ENCODE peak calls at places on chromosomes 7 and 10, in ten cellular contexts. One of them, this sample, is unnamed.
A peak's percentile ranks its signal among the peaks of the same experiment; 100 is the strongest.

GRCh38 chr7:45888993-45889366 is 692 bp downstream of the IGFBP1 start:
- DNase-seq in NCI-H748 treated with DMSO at 0.1 percent for 48 hours: peak; percentile 27
- DNase-seq in skeletal muscle cell: no peak
- DNase-seq in T-cell: no peak
- DNase-seq in HT-29: no peak
- DNase-seq in activated CD8-positive, alpha-beta T cell treated with anti-CD3 and anti-CD28 coated beads, Interleukin-2, amount 10 ng/mL, durations not matched to agents 7 days and 5 days: no peak
- DNase-seq in midbrain: no peak
- DNase-seq in H54: no peak
- DNase-seq in HTR-8/SVneo: no peak
- DNase-seq in NCI-H1417: no peak
- DNase-seq in this sample: no peak

GRCh38 chr7:48426331-48426965 is 255.2 kb downstream of the ABCA13 start:
- DNase-seq in NCI-H748 treated with DMSO at 0.1 percent for 48 hours: no peak
- DNase-seq in skeletal muscle cell: no peak
- DNase-seq in T-cell: no peak
- DNase-seq in HT-29: no peak
- DNase-seq in activated CD8-positive, alpha-beta T cell treated with anti-CD3 and anti-CD28 coated beads, Interleukin-2, amount 10 ng/mL, durations not matched to agents 7 days and 5 days: no peak
- DNase-seq in midbrain: no peak
- DNase-seq in H54: no peak
- DNase-seq in HTR-8/SVneo: no peak
- DNase-seq in NCI-H1417: no peak
- DNase-seq in this sample: no peak

GRCh38 chr7:130910949-130911944 is 177.2 kb upstream of the KLF14 start:
- DNase-seq in NCI-H748 treated with DMSO at 0.1 percent for 48 hours: no peak
- DNase-seq in skeletal muscle cell: no peak
- DNase-seq in T-cell: no peak
- DNase-seq in HT-29: peak; percentile 86
- DNase-seq in activated CD8-positive, alpha-beta T cell treated with anti-CD3 and anti-CD28 coated beads, Interleukin-2, amount 10 ng/mL, durations not matched to agents 7 days and 5 days: no peak
- DNase-seq in midbrain: no peak
- DNase-seq in H54: no peak
- DNase-seq in HTR-8/SVneo: no peak
- DNase-seq in NCI-H1417: no peak
- DNase-seq in this sample: no peak

GRCh38 chr10:624605-625334 is 64.7 kb downstream of the DIP2C start:
- DNase-seq in NCI-H748 treated with DMSO at 0.1 percent for 48 hours: peak; percentile 56
- DNase-seq in skeletal muscle cell: peak; percentile 60
- DNase-seq in T-cell: no peak
- DNase-seq in HT-29: no peak
- DNase-seq in activated CD8-positive, alpha-beta T cell treated with anti-CD3 and anti-CD28 coated beads, Interleukin-2, amount 10 ng/mL, durations not matched to agents 7 days and 5 days: no peak
- DNase-seq in midbrain: peak; percentile 90
- DNase-seq in H54: peak; percentile 63
- DNase-seq in HTR-8/SVneo: peak; percentile 81
- DNase-seq in NCI-H1417: peak; percentile 56
- DNase-seq in this sample: no peak

GRCh38 chr10:114925675-114926204 is 12.3 kb upstream of the TRUB1 start:
- DNase-seq in NCI-H748 treated with DMSO at 0.1 percent for 48 hours: no peak
- DNase-seq in skeletal muscle cell: no peak
- DNase-seq in T-cell: no peak
- DNase-seq in HT-29: no peak
- DNase-seq in activated CD8-positive, alpha-beta T cell treated with anti-CD3 and anti-CD28 coated beads, Interleukin-2, amount 10 ng/mL, durations not matched to agents 7 days and 5 days: peak; percentile 24
- DNase-seq in midbrain: no peak
- DNase-seq in H54: peak; percentile 7
- DNase-seq in HTR-8/SVneo: peak; percentile 23
- DNase-seq in NCI-H1417: no peak
- DNase-seq in this sample: no peak

GRCh38 chr10:69359089-69360025 is 57.4 kb downstream of the TACR2 start:
- DNase-seq in NCI-H748 treated with DMSO at 0.1 percent for 48 hours: no peak
- DNase-seq in skeletal muscle cell: peak; percentile 37
- DNase-seq in T-cell: peak; percentile 64
- DNase-seq in HT-29: no peak
- DNase-seq in activated CD8-positive, alpha-beta T cell treated with anti-CD3 and anti-CD28 coated beads, Interleukin-2, amount 10 ng/mL, durations not matched to agents 7 days and 5 days: peak; percentile 66
- DNase-seq in midbrain: no peak
- DNase-seq in H54: no peak
- DNase-seq in HTR-8/SVneo: no peak
- DNase-seq in NCI-H1417: no peak
- DNase-seq in this sample: no peak

GRCh38 chr10:35089641-35090161 is 440 bp downstream of the CUL2 start:
- DNase-seq in NCI-H748 treated with DMSO at 0.1 percent for 48 hours: no peak
- DNase-seq in skeletal muscle cell: peak; percentile 16
- DNase-seq in T-cell: peak; percentile 3
- DNase-seq in HT-29: peak; percentile 28
- DNase-seq in activated CD8-positive, alpha-beta T cell treated with anti-CD3 and anti-CD28 coated beads, Interleukin-2, amount 10 ng/mL, durations not matched to agents 7 days and 5 days: peak; percentile 38
- DNase-seq in midbrain: no peak
- DNase-seq in H54: peak; percentile 19
- DNase-seq in HTR-8/SVneo: peak; percentile 63
- DNase-seq in NCI-H1417: peak; percentile 1
- DNase-seq in this sample: peak; percentile 2

GRCh38 chr10:66322261-66322660 is 603.6 kb upstream of the LRRTM3 start:
- DNase-seq in NCI-H748 treated with DMSO at 0.1 percent for 48 hours: no peak
- DNase-seq in skeletal muscle cell: no peak
- DNase-seq in T-cell: no peak
- DNase-seq in HT-29: no peak
- DNase-seq in activated CD8-positive, alpha-beta T cell treated with anti-CD3 and anti-CD28 coated beads, Interleukin-2, amount 10 ng/mL, durations not matched to agents 7 days and 5 days: no peak
- DNase-seq in midbrain: no peak
- DNase-seq in H54: no peak
- DNase-seq in HTR-8/SVneo: peak; percentile 24
- DNase-seq in NCI-H1417: no peak
- DNase-seq in this sample: peak; percentile 82

GRCh38 chr10:19819419-19820033 is 3.3 kb downstream of the PLXDC2 start:
- DNase-seq in NCI-H748 treated with DMSO at 0.1 percent for 48 hours: peak; percentile 15
- DNase-seq in skeletal muscle cell: no peak
- DNase-seq in T-cell: no peak
- DNase-seq in HT-29: peak; percentile 84
- DNase-seq in activated CD8-positive, alpha-beta T cell treated with anti-CD3 and anti-CD28 coated beads, Interleukin-2, amount 10 ng/mL, durations not matched to agents 7 days and 5 days: no peak
- DNase-seq in midbrain: peak; percentile 84
- DNase-seq in H54: no peak
- DNase-seq in HTR-8/SVneo: peak; percentile 11
- DNase-seq in NCI-H1417: no peak
- DNase-seq in this sample: peak; percentile 21

GRCh38 chr7:30787476-30787875 is 16.3 kb downstream of the MINDY4 start:
- DNase-seq in NCI-H748 treated with DMSO at 0.1 percent for 48 hours: no peak
- DNase-seq in skeletal muscle cell: no peak
- DNase-seq in T-cell: no peak
- DNase-seq in HT-29: no peak
- DNase-seq in activated CD8-positive, alpha-beta T cell treated with anti-CD3 and anti-CD28 coated beads, Interleukin-2, amount 10 ng/mL, durations not matched to agents 7 days and 5 days: no peak
- DNase-seq in midbrain: no peak
- DNase-seq in H54: no peak
- DNase-seq in HTR-8/SVneo: no peak
- DNase-seq in NCI-H1417: no peak
- DNase-seq in this sample: no peak

GRCh38 chr10:30828227-30828626 is 198.7 kb upstream of the LYZL2 start:
- DNase-seq in NCI-H748 treated with DMSO at 0.1 percent for 48 hours: no peak
- DNase-seq in skeletal muscle cell: no peak
- DNase-seq in T-cell: no peak
- DNase-seq in HT-29: no peak
- DNase-seq in activated CD8-positive, alpha-beta T cell treated with anti-CD3 and anti-CD28 coated beads, Interleukin-2, amount 10 ng/mL, durations not matched to agents 7 days and 5 days: no peak
- DNase-seq in midbrain: no peak
- DNase-seq in H54: no peak
- DNase-seq in HTR-8/SVneo: no peak
- DNase-seq in NCI-H1417: no peak
- DNase-seq in this sample: no peak

GRCh38 chr7:136897676-136898075 is 29.2 kb downstream of the CHRM2 start:
- DNase-seq in NCI-H748 treated with DMSO at 0.1 percent for 48 hours: no peak
- DNase-seq in skeletal muscle cell: no peak
- DNase-seq in T-cell: no peak
- DNase-seq in HT-29: no peak
- DNase-seq in activated CD8-positive, alpha-beta T cell treated with anti-CD3 and anti-CD28 coated beads, Interleukin-2, amount 10 ng/mL, durations not matched to agents 7 days and 5 days: no peak
- DNase-seq in midbrain: no peak
- DNase-seq in H54: no peak
- DNase-seq in HTR-8/SVneo: no peak
- DNase-seq in NCI-H1417: no peak
- DNase-seq in this sample: no peak

GRCh38 chr10:99621454-99622246 is 1.4 kb upstream of the SLC25A28 start:
- DNase-seq in NCI-H748 treated with DMSO at 0.1 percent for 48 hours: peak; percentile 43
- DNase-seq in skeletal muscle cell: peak; percentile 53
- DNase-seq in T-cell: no peak
- DNase-seq in HT-29: no peak
- DNase-seq in activated CD8-positive, alpha-beta T cell treated with anti-CD3 and anti-CD28 coated beads, Interleukin-2, amount 10 ng/mL, durations not matched to agents 7 days and 5 days: no peak
- DNase-seq in midbrain: no peak
- DNase-seq in H54: no peak
- DNase-seq in HTR-8/SVneo: no peak
- DNase-seq in NCI-H1417: peak; percentile 54
- DNase-seq in this sample: no peak

GRCh38 chr7:22833113-22833512 is 10.5 kb upstream of the TOMM7 start:
- DNase-seq in NCI-H748 treated with DMSO at 0.1 percent for 48 hours: no peak
- DNase-seq in skeletal muscle cell: no peak
- DNase-seq in T-cell: no peak
- DNase-seq in HT-29: no peak
- DNase-seq in activated CD8-positive, alpha-beta T cell treated with anti-CD3 and anti-CD28 coated beads, Interleukin-2, amount 10 ng/mL, durations not matched to agents 7 days and 5 days: no peak
- DNase-seq in midbrain: no peak
- DNase-seq in H54: no peak
- DNase-seq in HTR-8/SVneo: no peak
- DNase-seq in NCI-H1417: no peak
- DNase-seq in this sample: no peak

GRCh38 chr10:8844141-8844540 is 789.7 kb downstream of the GATA3 start:
- DNase-seq in NCI-H748 treated with DMSO at 0.1 percent for 48 hours: no peak
- DNase-seq in skeletal muscle cell: no peak
- DNase-seq in T-cell: no peak
- DNase-seq in HT-29: no peak
- DNase-seq in activated CD8-positive, alpha-beta T cell treated with anti-CD3 and anti-CD28 coated beads, Interleukin-2, amount 10 ng/mL, durations not matched to agents 7 days and 5 days: no peak
- DNase-seq in midbrain: no peak
- DNase-seq in H54: no peak
- DNase-seq in HTR-8/SVneo: no peak
- DNase-seq in NCI-H1417: no peak
- DNase-seq in this sample: no peak

GRCh38 chr10:114322344-114322743 is 82.0 kb downstream of the AFAP1L2 start:
- DNase-seq in NCI-H748 treated with DMSO at 0.1 percent for 48 hours: no peak
- DNase-seq in skeletal muscle cell: no peak
- DNase-seq in T-cell: no peak
- DNase-seq in HT-29: no peak
- DNase-seq in activated CD8-positive, alpha-beta T cell treated with anti-CD3 and anti-CD28 coated beads, Interleukin-2, amount 10 ng/mL, durations not matched to agents 7 days and 5 days: no peak
- DNase-seq in midbrain: no peak
- DNase-seq in H54: no peak
- DNase-seq in HTR-8/SVneo: no peak
- DNase-seq in NCI-H1417: no peak
- DNase-seq in this sample: no peak

GRCh38 chr10:124587811-124588211 is 126.2 kb downstream of the LHPP start:
- DNase-seq in NCI-H748 treated with DMSO at 0.1 percent for 48 hours: no peak
- DNase-seq in skeletal muscle cell: no peak
- DNase-seq in T-cell: no peak
- DNase-seq in HT-29: no peak
- DNase-seq in activated CD8-positive, alpha-beta T cell treated with anti-CD3 and anti-CD28 coated beads, Interleukin-2, amount 10 ng/mL, durations not matched to agents 7 days and 5 days: no peak
- DNase-seq in midbrain: no peak
- DNase-seq in H54: no peak
- DNase-seq in HTR-8/SVneo: no peak
- DNase-seq in NCI-H1417: no peak
- DNase-seq in this sample: no peak

GRCh38 chr7:106178593-106179134 is 66.6 kb upstream of the SYPL1 start:
- DNase-seq in NCI-H748 treated with DMSO at 0.1 percent for 48 hours: peak; percentile 25
- DNase-seq in skeletal muscle cell: peak; percentile 23
- DNase-seq in T-cell: no peak
- DNase-seq in HT-29: peak; percentile 81
- DNase-seq in activated CD8-positive, alpha-beta T cell treated with anti-CD3 and anti-CD28 coated beads, Interleukin-2, amount 10 ng/mL, durations not matched to agents 7 days and 5 days: no peak
- DNase-seq in midbrain: no peak
- DNase-seq in H54: peak; percentile 15
- DNase-seq in HTR-8/SVneo: peak; percentile 65
- DNase-seq in NCI-H1417: no peak
- DNase-seq in this sample: peak; percentile 27

GRCh38 chr7:41298343-41298875 is 404.5 kb downstream of the INHBA start:
- DNase-seq in NCI-H748 treated with DMSO at 0.1 percent for 48 hours: no peak
- DNase-seq in skeletal muscle cell: no peak
- DNase-seq in T-cell: no peak
- DNase-seq in HT-29: peak; percentile 16
- DNase-seq in activated CD8-positive, alpha-beta T cell treated with anti-CD3 and anti-CD28 coated beads, Interleukin-2, amount 10 ng/mL, durations not matched to agents 7 days and 5 days: no peak
- DNase-seq in midbrain: no peak
- DNase-seq in H54: no peak
- DNase-seq in HTR-8/SVneo: no peak
- DNase-seq in NCI-H1417: no peak
- DNase-seq in this sample: no peak

GRCh38 chr7:29920491-29920890 is 69.1 kb downstream of the SCRN1 start:
- DNase-seq in NCI-H748 treated with DMSO at 0.1 percent for 48 hours: no peak
- DNase-seq in skeletal muscle cell: no peak
- DNase-seq in T-cell: no peak
- DNase-seq in HT-29: no peak
- DNase-seq in activated CD8-positive, alpha-beta T cell treated with anti-CD3 and anti-CD28 coated beads, Interleukin-2, amount 10 ng/mL, durations not matched to agents 7 days and 5 days: no peak
- DNase-seq in midbrain: no peak
- DNase-seq in H54: no peak
- DNase-seq in HTR-8/SVneo: no peak
- DNase-seq in NCI-H1417: peak; percentile 18
- DNase-seq in this sample: no peak

GRCh38 chr10:30096564-30096963 is 37.2 kb upstream of the JCAD start:
- DNase-seq in NCI-H748 treated with DMSO at 0.1 percent for 48 hours: no peak
- DNase-seq in skeletal muscle cell: no peak
- DNase-seq in T-cell: no peak
- DNase-seq in HT-29: no peak
- DNase-seq in activated CD8-positive, alpha-beta T cell treated with anti-CD3 and anti-CD28 coated beads, Interleukin-2, amount 10 ng/mL, durations not matched to agents 7 days and 5 days: no peak
- DNase-seq in midbrain: no peak
- DNase-seq in H54: no peak
- DNase-seq in HTR-8/SVneo: no peak
- DNase-seq in NCI-H1417: no peak
- DNase-seq in this sample: no peak

GRCh38 chr10:131061221-131061620 is 250.3 kb downstream of the TCERG1L start:
- DNase-seq in NCI-H748 treated with DMSO at 0.1 percent for 48 hours: no peak
- DNase-seq in skeletal muscle cell: no peak
- DNase-seq in T-cell: no peak
- DNase-seq in HT-29: no peak
- DNase-seq in activated CD8-positive, alpha-beta T cell treated with anti-CD3 and anti-CD28 coated beads, Interleukin-2, amount 10 ng/mL, durations not matched to agents 7 days and 5 days: no peak
- DNase-seq in midbrain: no peak
- DNase-seq in H54: no peak
- DNase-seq in HTR-8/SVneo: no peak
- DNase-seq in NCI-H1417: no peak
- DNase-seq in this sample: no peak

GRCh38 chr10:583433-583832 is 106.0 kb downstream of the DIP2C start:
- DNase-seq in NCI-H748 treated with DMSO at 0.1 percent for 48 hours: no peak
- DNase-seq in skeletal muscle cell: no peak
- DNase-seq in T-cell: no peak
- DNase-seq in HT-29: no peak
- DNase-seq in activated CD8-positive, alpha-beta T cell treated with anti-CD3 and anti-CD28 coated beads, Interleukin-2, amount 10 ng/mL, durations not matched to agents 7 days and 5 days: no peak
- DNase-seq in midbrain: no peak
- DNase-seq in H54: no peak
- DNase-seq in HTR-8/SVneo: no peak
- DNase-seq in NCI-H1417: no peak
- DNase-seq in this sample: no peak

GRCh38 chr7:99380823-99381663 is 6.5 kb downstream of the ARPC1B start:
- DNase-seq in NCI-H748 treated with DMSO at 0.1 percent for 48 hours: no peak
- DNase-seq in skeletal muscle cell: no peak
- DNase-seq in T-cell: peak; percentile 93
- DNase-seq in HT-29: no peak
- DNase-seq in activated CD8-positive, alpha-beta T cell treated with anti-CD3 and anti-CD28 coated beads, Interleukin-2, amount 10 ng/mL, durations not matched to agents 7 days and 5 days: peak; percentile 95
- DNase-seq in midbrain: no peak
- DNase-seq in H54: no peak
- DNase-seq in HTR-8/SVneo: no peak
- DNase-seq in NCI-H1417: no peak
- DNase-seq in this sample: no peak

GRCh38 chr7:50838675-50839377 is 56.1 kb upstream of the GRB10 start:
- DNase-seq in NCI-H748 treated with DMSO at 0.1 percent for 48 hours: no peak
- DNase-seq in skeletal muscle cell: peak; percentile 54
- DNase-seq in T-cell: no peak
- DNase-seq in HT-29: no peak
- DNase-seq in activated CD8-positive, alpha-beta T cell treated with anti-CD3 and anti-CD28 coated beads, Interleukin-2, amount 10 ng/mL, durations not matched to agents 7 days and 5 days: no peak
- DNase-seq in midbrain: no peak
- DNase-seq in H54: peak; percentile 71
- DNase-seq in HTR-8/SVneo: no peak
- DNase-seq in NCI-H1417: no peak
- DNase-seq in this sample: no peak

GRCh38 chr7:69800495-69800894 is 202.2 kb downstream of the AUTS2 start:
- DNase-seq in NCI-H748 treated with DMSO at 0.1 percent for 48 hours: no peak
- DNase-seq in skeletal muscle cell: no peak
- DNase-seq in T-cell: no peak
- DNase-seq in HT-29: no peak
- DNase-seq in activated CD8-positive, alpha-beta T cell treated with anti-CD3 and anti-CD28 coated beads, Interleukin-2, amount 10 ng/mL, durations not matched to agents 7 days and 5 days: no peak
- DNase-seq in midbrain: no peak
- DNase-seq in H54: peak; percentile 25
- DNase-seq in HTR-8/SVneo: peak; percentile 44
- DNase-seq in NCI-H1417: peak; percentile 19
- DNase-seq in this sample: no peak

GRCh38 chr10:121668336-121669009 is 70.2 kb upstream of the FGFR2 start:
- DNase-seq in NCI-H748 treated with DMSO at 0.1 percent for 48 hours: no peak
- DNase-seq in skeletal muscle cell: no peak
- DNase-seq in T-cell: no peak
- DNase-seq in HT-29: no peak
- DNase-seq in activated CD8-positive, alpha-beta T cell treated with anti-CD3 and anti-CD28 coated beads, Interleukin-2, amount 10 ng/mL, durations not matched to agents 7 days and 5 days: no peak
- DNase-seq in midbrain: peak; percentile 53
- DNase-seq in H54: peak; percentile 26
- DNase-seq in HTR-8/SVneo: no peak
- DNase-seq in NCI-H1417: no peak
- DNase-seq in this sample: no peak